ENCODE peak calls at places on chromosomes 5 and 9, in five cellular contexts. Y is GM06990; X is activated naive CD4-positive, alpha-beta T cell treated with Interleukin-2 at 50 U/mL for 16 hours; H is left ventricle myocardium inferior; O is RWPE1. S is an unnamed sample.

GRCh38 chr5:99320461-99320860 is 391.7 kb upstream of the CHD1 start:
- DNase-seq in Y (no peak), X (no peak), H (no peak), O (no peak), S (peak)

GRCh38 chr5:142461028-142461427 is 136.2 kb upstream of the SPRY4 start:
- DNase-seq in Y (no peak), X (no peak), H (no peak), O (no peak), S (no peak)

GRCh38 chr5:22644859-22645258 is 208.3 kb downstream of the CDH12 start:
- DNase-seq in Y (no peak), X (no peak), H (no peak), O (no peak), S (no peak)

GRCh38 chr5:31750215-31750614 is 111.3 kb downstream of the PDZD2 start:
- DNase-seq in Y (no peak), X (no peak), H (no peak), O (no peak), S (no peak)

GRCh38 chr9:87445646-87446045 is 52.0 kb upstream of the DAPK1 start:
- DNase-seq in Y (peak), X (no peak), H (no peak), O (peak), S (peak)

GRCh38 chr5:177303925-177304391 is 359 bp downstream of the PRELID1 start:
- DNase-seq in Y (no peak), X (no peak), H (no peak), O (no peak), S (no peak)

GRCh38 chr9:108271646-108272349 is 584.0 kb downstream of the ACTL7B start:
- DNase-seq in Y (no peak), X (no peak), H (no peak), O (peak), S (peak)

GRCh38 chr9:119298076-119298853 is 71.0 kb downstream of the BRINP1 start:
- DNase-seq in Y (no peak), X (no peak), H (no peak), O (no peak), S (no peak)

GRCh38 chr5:160469156-160470144 is 47.8 kb downstream of the PTTG1 start:
- DNase-seq in Y (no peak), X (no peak), H (no peak), O (no peak), S (peak)

GRCh38 chr5:14144586-14145355 is 1.6 kb downstream of the TRIO start:
- DNase-seq in Y (peak), X (peak), H (peak), O (peak), S (peak)

GRCh38 chr9:137724114-137724445 is 105.3 kb downstream of the EHMT1 start:
- DNase-seq in Y (no peak), X (no peak), H (no peak), O (peak), S (no peak)

GRCh38 chr9:126398403-126399058 is 71.9 kb downstream of the MVB12B start:
- DNase-seq in Y (peak), X (peak), H (peak), O (peak), S (peak)

GRCh38 chr9:16090907-16091629 is 538.2 kb downstream of the CCDC171 start:
- DNase-seq in Y (no peak), X (no peak), H (no peak), O (no peak), S (no peak)